ENCODE peak calls at places on chromosome 21, in eight cellular contexts. I, Q, M, W, D, Y, U and K are unnamed samples.

GRCh38 chr21:43741425-43742096 is 22.6 kb downstream of the PDXK start:
- DNase-seq in I (no peak), Q (no peak), M (no peak), W (no peak), D (no peak), Y (no peak), U (peak; percentile 74), K (no peak)

GRCh38 chr21:41170442-41170841 is 2.5 kb downstream of the BACE2 start:
- DNase-seq in I (peak; percentile 52), Q (peak; percentile 63), M (no peak), W (no peak), D (no peak), Y (peak; percentile 29), U (peak; percentile 86), K (peak; percentile 57)

GRCh38 chr21:28126521-28127317 is 866.0 kb downstream of the LTN1 start:
- DNase-seq in I (no peak), Q (no peak), M (no peak), W (no peak), D (no peak), Y (no peak), U (no peak), K (no peak)

GRCh38 chr21:27301216-27301615 is 334.3 kb upstream of the ADAMTS5 start:
- DNase-seq in I (no peak), Q (no peak), M (no peak), W (no peak), D (no peak), Y (no peak), U (no peak), K (no peak)

GRCh38 chr21:20639026-20639425 is 359.2 kb upstream of the NCAM2 start:
- DNase-seq in I (peak; percentile 2), Q (no peak), M (no peak), W (no peak), D (no peak), Y (no peak), U (no peak), K (no peak)

GRCh38 chr21:35512321-35512720 is 463.2 kb upstream of the RUNX1 start:
- DNase-seq in I (peak; percentile 30), Q (no peak), M (no peak), W (no peak), D (no peak), Y (no peak), U (no peak), K (no peak)

GRCh38 chr21:16154961-16155360 is 425.2 kb downstream of the USP25 start:
- DNase-seq in I (no peak), Q (no peak), M (no peak), W (no peak), D (no peak), Y (no peak), U (peak; percentile 46), K (no peak)

GRCh38 chr21:46098303-46099141 is 610 bp downstream of the COL6A2 start:
- DNase-seq in I (peak; percentile 49), Q (peak; percentile 37), M (no peak), W (no peak), D (no peak), Y (peak; percentile 34), U (peak; percentile 75), K (no peak)

GRCh38 chr21:27033467-27033866 is 66.6 kb upstream of the ADAMTS5 start:
- DNase-seq in I (no peak), Q (no peak), M (no peak), W (no peak), D (no peak), Y (no peak), U (no peak), K (no peak)

GRCh38 chr21:45326169-45326833 is 38.6 kb upstream of the POFUT2 start:
- DNase-seq in I (peak; percentile 77), Q (no peak), M (no peak), W (no peak), D (no peak), Y (peak; percentile 16), U (peak; percentile 51), K (no peak)

GRCh38 chr21:31593161-31593560 is 66.3 kb upstream of the SOD1 start:
- DNase-seq in I (no peak), Q (no peak), M (no peak), W (no peak), D (no peak), Y (no peak), U (no peak), K (no peak)

GRCh38 chr21:35909456-35910178 is 150.7 kb downstream of the SETD4 start:
- DNase-seq in I (peak; percentile 10), Q (no peak), M (no peak), W (no peak), D (no peak), Y (no peak), U (no peak), K (no peak)

GRCh38 chr21:42493109-42494060 is 2.6 kb downstream of the RSPH1 start:
- DNase-seq in I (no peak), Q (peak; percentile 55), M (no peak), W (no peak), D (no peak), Y (no peak), U (no peak), K (no peak)

GRCh38 chr21:43600642-43601397 is 58.5 kb downstream of the HSF2BP start:
- DNase-seq in I (peak; percentile 80), Q (peak; percentile 49), M (no peak), W (no peak), D (no peak), Y (no peak), U (no peak), K (no peak)

GRCh38 chr21:44901391-44902074 is 19.2 kb downstream of the ITGB2 start:
- DNase-seq in I (no peak), Q (no peak), M (no peak), W (no peak), D (no peak), Y (no peak), U (no peak), K (no peak)

GRCh38 chr21:21952566-21952965 is 954.4 kb downstream of the NCAM2 start:
- DNase-seq in I (no peak), Q (no peak), M (no peak), W (no peak), D (no peak), Y (no peak), U (no peak), K (no peak)

GRCh38 chr21:18705971-18706370 is 302.4 kb upstream of the TMPRSS15 start:
- DNase-seq in I (no peak), Q (no peak), M (no peak), W (no peak), D (no peak), Y (no peak), U (no peak), K (no peak)

GRCh38 chr21:31750843-31751242 is 18.9 kb upstream of the SCAF4 start:
- DNase-seq in I (peak; percentile 39), Q (no peak), M (no peak), W (no peak), D (no peak), Y (no peak), U (no peak), K (no peak)

GRCh38 chr21:45460611-45461368 is 55.8 kb downstream of the COL18A1 start:
- DNase-seq in I (peak; percentile 90), Q (no peak), M (no peak), W (no peak), D (peak; percentile 24), Y (no peak), U (no peak), K (no peak)

GRCh38 chr21:43020177-43020576 is 45.8 kb downstream of the PKNOX1 start:
- DNase-seq in I (no peak), Q (no peak), M (no peak), W (no peak), D (no peak), Y (no peak), U (no peak), K (no peak)

GRCh38 chr21:44497641-44498243 is 42.3 kb downstream of the KRTAP10-1 start:
- DNase-seq in I (no peak), Q (peak; percentile 51), M (no peak), W (no peak), D (no peak), Y (no peak), U (no peak), K (no peak)

GRCh38 chr21:42044871-42045495 is 26.1 kb upstream of the UMODL1 start:
- DNase-seq in I (no peak), Q (no peak), M (no peak), W (no peak), D (no peak), Y (no peak), U (no peak), K (no peak)

GRCh38 chr21:42238185-42238934 is 19.4 kb downstream of the ABCG1 start:
- DNase-seq in I (no peak), Q (no peak), M (no peak), W (no peak), D (no peak), Y (peak; percentile 7), U (no peak), K (peak; percentile 64)

GRCh38 chr21:14923468-14923867 is 141.3 kb downstream of the NRIP1 start:
- DNase-seq in I (peak; percentile 57), Q (no peak), M (no peak), W (no peak), D (peak; percentile 22), Y (no peak), U (no peak), K (no peak)